ENCODE peak calls at places on chromosome 13, in seven cellular contexts. Y, X, O, I, C, T and L are unnamed samples.

GRCh38 chr13:48564046-48564445 is 31.2 kb upstream of the RCBTB2 start:
- DNase-seq in Y (no peak), X (peak), O (no peak), I (no peak), C (no peak), T (no peak), L (no peak)

GRCh38 chr13:87168390-87168789 is 502.8 kb upstream of the SLITRK5 start:
- DNase-seq in Y (no peak), X (no peak), O (no peak), I (no peak), C (no peak), T (no peak), L (no peak)

GRCh38 chr13:99250977-99251825 is 7.0 kb downstream of the GPR18 start:
- DNase-seq in Y (no peak), X (no peak), O (peak), I (no peak), C (no peak), T (no peak), L (no peak)

GRCh38 chr13:59801107-59801880 is 362.4 kb downstream of the DIAPH3 start:
- DNase-seq in Y (no peak), X (no peak), O (no peak), I (no peak), C (no peak), T (no peak), L (no peak)

GRCh38 chr13:60213236-60213746 is 49.6 kb upstream of the DIAPH3 start:
- DNase-seq in Y (no peak), X (no peak), O (no peak), I (no peak), C (no peak), T (no peak), L (no peak)

GRCh38 chr13:25214371-25215252 is 42.5 kb upstream of the AMER2 start:
- DNase-seq in Y (peak), X (peak), O (peak), I (no peak), C (peak), T (no peak), L (peak)

GRCh38 chr13:107874456-107874855 is 340.9 kb downstream of the LIG4 start:
- DNase-seq in Y (no peak), X (no peak), O (no peak), I (no peak), C (no peak), T (no peak), L (no peak)

GRCh38 chr13:31154939-31155338 is 6.8 kb downstream of the HSPH1 start:
- DNase-seq in Y (no peak), X (peak), O (no peak), I (no peak), C (no peak), T (no peak), L (no peak)

GRCh38 chr13:28052945-28053344 is 47.4 kb downstream of the FLT3 start:
- DNase-seq in Y (no peak), X (peak), O (no peak), I (no peak), C (no peak), T (no peak), L (no peak)

GRCh38 chr13:29190298-29190697 is 370.2 kb downstream of the MTUS2 start:
- DNase-seq in Y (no peak), X (no peak), O (no peak), I (no peak), C (no peak), T (no peak), L (no peak)

GRCh38 chr13:112972258-112972657 is 3.2 kb downstream of the MCF2L start:
- DNase-seq in Y (no peak), X (no peak), O (no peak), I (no peak), C (no peak), T (no peak), L (peak)

GRCh38 chr13:36858285-36858684 is 39.3 kb downstream of the RFXAP start:
- DNase-seq in Y (no peak), X (peak), O (peak), I (no peak), C (no peak), T (peak), L (no peak)

GRCh38 chr13:41833201-41833600 is 127.7 kb downstream of the VWA8 start:
- DNase-seq in Y (no peak), X (no peak), O (peak), I (no peak), C (no peak), T (no peak), L (no peak)

GRCh38 chr13:76887070-76887563 is 912 bp upstream of the KCTD12 start:
- DNase-seq in Y (peak), X (no peak), O (peak), I (no peak), C (peak), T (no peak), L (peak)

GRCh38 chr13:55517312-55517711 is 1623.4 kb upstream of the PRR20A start:
- DNase-seq in Y (no peak), X (no peak), O (no peak), I (no peak), C (no peak), T (no peak), L (peak)

GRCh38 chr13:30824651-30825050 is 81.4 kb upstream of the MEDAG start:
- DNase-seq in Y (no peak), X (no peak), O (no peak), I (no peak), C (no peak), T (no peak), L (no peak)

GRCh38 chr13:100584901-100585300 is 3.7 kb downstream of the GGACT start:
- DNase-seq in Y (no peak), X (no peak), O (peak), I (no peak), C (no peak), T (no peak), L (no peak)

GRCh38 chr13:51303063-51303552 is 36.4 kb upstream of the SERPINE3 start:
- DNase-seq in Y (no peak), X (no peak), O (no peak), I (no peak), C (no peak), T (no peak), L (no peak)

GRCh38 chr13:25525884-25526283 is 154.1 kb downstream of the ATP8A2 start:
- DNase-seq in Y (no peak), X (no peak), O (no peak), I (no peak), C (no peak), T (no peak), L (no peak)

GRCh38 chr13:27130223-27131015 is 41.2 kb downstream of the USP12 start:
- DNase-seq in Y (no peak), X (peak), O (peak), I (no peak), C (no peak), T (no peak), L (no peak)

GRCh38 chr13:112756967-112757758 is 67.3 kb downstream of the ATP11A start:
- DNase-seq in Y (no peak), X (no peak), O (no peak), I (no peak), C (no peak), T (no peak), L (peak)

GRCh38 chr13:79988573-79988972 is 352.4 kb downstream of the SPRY2 start:
- DNase-seq in Y (no peak), X (peak), O (peak), I (no peak), C (no peak), T (no peak), L (peak)

GRCh38 chr13:71867101-71867814 is at the start of gene DACH1:
- DNase-seq in Y (peak), X (peak), O (peak), I (peak), C (peak), T (no peak), L (peak)

GRCh38 chr13:80011448-80012212 is 329.3 kb downstream of the SPRY2 start:
- DNase-seq in Y (no peak), X (no peak), O (no peak), I (no peak), C (no peak), T (no peak), L (no peak)

GRCh38 chr13:56352901-56353300 is 787.8 kb upstream of the PRR20A start:
- DNase-seq in Y (no peak), X (no peak), O (no peak), I (no peak), C (no peak), T (no peak), L (no peak)

GRCh38 chr13:39306639-39307589 is 268.7 kb downstream of the NHLRC3 start:
- DNase-seq in Y (no peak), X (no peak), O (no peak), I (no peak), C (no peak), T (no peak), L (no peak)

GRCh38 chr13:111080642-111081041 is 34.5 kb upstream of the ARHGEF7 start:
- DNase-seq in Y (no peak), X (no peak), O (no peak), I (no peak), C (no peak), T (no peak), L (no peak)

GRCh38 chr13:111074826-111075225 is 40.3 kb upstream of the ARHGEF7 start:
- DNase-seq in Y (no peak), X (no peak), O (no peak), I (no peak), C (no peak), T (no peak), L (no peak)

GRCh38 chr13:111076156-111077013 is 38.7 kb upstream of the ARHGEF7 start:
- DNase-seq in Y (no peak), X (no peak), O (no peak), I (no peak), C (no peak), T (no peak), L (no peak)

GRCh38 chr13:111082240-111082639 is 32.9 kb upstream of the ARHGEF7 start:
- DNase-seq in Y (no peak), X (no peak), O (no peak), I (no peak), C (no peak), T (no peak), L (no peak)

DNA sequence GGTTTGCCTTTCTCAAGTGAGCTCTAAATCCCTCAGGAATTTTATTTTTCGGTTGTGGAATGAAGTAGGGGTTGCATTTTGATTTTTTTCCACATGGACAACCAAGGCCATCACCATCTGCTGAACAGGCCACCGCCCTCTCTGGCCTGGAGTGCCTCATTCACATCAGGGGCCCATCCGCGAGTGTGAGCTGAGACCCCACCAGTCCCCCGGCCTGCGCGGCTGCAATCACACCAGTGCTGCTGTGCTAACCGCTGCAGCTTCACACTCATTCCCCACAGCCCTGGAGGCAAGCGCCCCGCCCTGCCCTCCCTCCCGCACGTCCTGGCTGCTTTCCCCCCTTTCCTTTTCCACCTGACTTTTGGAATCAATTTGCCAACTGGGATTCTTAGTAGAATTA is 35.7 kb upstream of the ARHGEF7 start:
- DNase-seq in Y (no peak), X (no peak), O (no peak), I (no peak), C (no peak), T (no peak), L (no peak)
- H3K4me3 ChIP-seq in Y (no peak), X (no peak), O (no peak), I (no peak), C (no peak), T (no peak), L (no peak)

GRCh38 chr13:110329798-110330461 is 22.8 kb downstream of the COL4A2 start:
- DNase-seq in Y (no peak), X (peak), O (peak), I (no peak), C (no peak), T (no peak), L (no peak)
- H3K4me3 ChIP-seq in Y (no peak), X (peak), O (peak), I (no peak), C (no peak), T (no peak), L (no peak)

DNA sequence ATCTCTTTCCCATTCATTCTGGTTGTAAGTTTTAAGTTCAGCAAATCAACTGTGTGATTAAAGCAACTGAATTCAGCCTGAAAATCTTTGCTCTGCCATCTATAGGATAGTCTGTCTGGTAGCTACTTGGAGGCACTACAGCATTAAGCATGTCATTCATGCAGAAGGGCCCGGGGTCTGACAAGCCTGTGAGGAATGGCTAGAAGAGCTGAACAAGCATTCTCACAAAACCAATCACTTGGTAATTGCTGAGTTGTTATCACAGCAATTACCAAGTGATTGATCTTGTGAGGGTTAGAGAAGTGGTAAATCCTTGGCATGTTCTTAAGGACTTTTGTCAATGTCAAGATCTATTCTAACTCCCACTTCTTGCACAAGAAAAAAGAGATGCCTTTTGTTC is 356.1 kb downstream of the FGF14 start:
- DNase-seq in Y (no peak), X (no peak), O (no peak), I (no peak), C (no peak), T (no peak), L (no peak)
- H3K4me3 ChIP-seq in Y (no peak), X (no peak), O (no peak), I (no peak), C (no peak), T (no peak), L (no peak)

DNA sequence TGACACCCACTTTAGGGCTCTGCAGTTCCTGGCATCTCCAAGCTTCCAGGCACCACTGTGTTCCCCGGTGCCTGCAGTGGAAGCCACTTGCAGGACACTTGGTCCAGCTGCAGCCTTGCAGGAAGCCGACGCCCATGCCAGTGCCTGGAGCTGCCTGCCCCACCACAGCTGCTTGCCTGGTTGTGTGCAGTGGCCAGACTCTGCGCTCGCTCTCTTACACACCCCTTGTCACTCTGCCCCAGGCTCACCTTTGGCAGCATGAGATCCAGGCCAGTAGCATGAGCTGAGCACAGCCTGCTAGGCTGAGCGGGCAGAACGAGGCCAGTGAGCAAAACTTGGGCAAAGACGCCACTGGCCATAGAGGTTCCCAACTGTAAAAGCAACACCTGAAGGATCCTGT is 57.7 kb downstream of the SLITRK1 start:
- DNase-seq in Y (peak), X (no peak), O (no peak), I (no peak), C (no peak), T (no peak), L (no peak)
- H3K4me3 ChIP-seq in Y (no peak), X (no peak), O (no peak), I (no peak), C (no peak), T (no peak), L (no peak)

GRCh38 chr13:52428295-52428694 is 22.1 kb downstream of the VPS36 start:
- DNase-seq in Y (no peak), X (peak), O (peak), I (no peak), C (no peak), T (peak), L (no peak)
- H3K4me3 ChIP-seq in Y (no peak), X (no peak), O (no peak), I (no peak), C (no peak), T (no peak), L (no peak)

DNA sequence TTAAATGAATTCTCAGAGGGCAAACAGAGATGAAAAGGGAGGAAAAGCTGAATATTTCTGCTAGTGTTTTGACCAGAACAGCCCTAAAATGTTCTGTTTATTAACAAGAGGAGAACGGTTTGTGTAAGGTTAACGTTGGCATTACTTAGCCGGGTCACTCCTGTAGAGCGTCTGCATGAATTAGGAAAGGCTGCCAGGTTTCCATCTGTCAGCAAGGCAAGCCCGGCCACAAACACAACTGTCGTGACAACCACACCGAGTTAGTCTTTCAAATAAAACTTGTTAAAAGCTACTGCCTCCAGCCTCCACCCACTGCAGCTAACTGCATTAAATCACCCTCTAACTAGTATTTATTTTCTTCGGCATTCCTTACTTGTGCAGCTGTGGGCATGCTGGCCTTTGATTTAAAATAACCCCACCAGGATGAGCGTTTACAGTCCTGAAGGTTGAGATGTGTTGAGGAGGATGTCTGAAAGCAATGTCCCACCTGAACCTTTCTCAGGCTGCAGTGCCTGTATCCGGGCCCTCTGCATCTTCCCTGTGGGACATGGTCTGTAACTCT is 527.9 kb downstream of the FGF9 start:
- DNase-seq in Y (no peak), X (no peak), O (no peak), I (no peak), C (no peak), T (no peak), L (no peak)
- H3K4me3 ChIP-seq in Y (no peak), X (no peak), O (no peak), I (no peak), C (no peak), T (no peak), L (no peak)

DNA sequence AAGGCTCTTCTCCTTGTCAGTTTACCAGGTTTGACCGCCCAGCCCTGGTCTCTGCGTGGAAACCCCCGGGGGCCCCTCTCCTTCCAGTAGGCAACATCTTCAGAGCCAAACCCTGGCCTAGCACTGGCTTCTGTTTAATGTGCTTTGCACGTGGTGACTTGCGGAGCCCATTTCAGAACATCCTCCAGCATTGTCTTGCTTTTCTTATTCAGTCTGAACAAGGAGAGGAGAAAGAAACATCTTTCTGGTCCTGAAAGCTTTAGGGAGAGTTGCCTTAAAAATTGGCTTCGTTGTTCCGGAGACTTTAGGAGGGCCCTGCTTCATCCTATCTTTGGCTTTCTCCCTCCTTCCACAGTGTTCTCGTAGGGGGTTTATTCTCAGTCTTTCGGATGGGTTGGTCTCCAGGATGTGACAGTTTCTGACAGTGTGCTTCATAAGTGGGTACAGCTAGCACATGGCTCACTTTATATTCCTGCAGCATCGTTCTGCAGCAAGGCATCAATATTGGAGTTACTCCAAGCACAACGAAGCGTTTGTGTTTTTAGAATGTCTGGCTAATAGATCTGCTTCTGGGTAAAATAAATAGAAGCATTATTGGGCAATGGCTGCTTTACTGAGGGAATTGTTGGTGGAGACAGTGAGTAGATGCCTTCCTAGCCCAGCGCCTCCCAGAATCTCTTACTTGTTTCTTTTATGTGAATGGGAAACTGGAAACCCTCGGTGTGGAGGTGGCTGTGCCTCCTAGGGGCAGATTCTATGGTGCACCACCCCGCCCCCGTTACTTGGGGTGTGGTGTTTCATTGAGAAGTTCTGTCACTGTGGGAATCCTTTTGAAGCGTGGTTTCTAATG is 1.8 kb downstream of the FARP1 start:
- DNase-seq in Y (no peak), X (peak), O (peak), I (no peak), C (no peak), T (peak), L (peak)
- H3K4me3 ChIP-seq in Y (peak), X (peak), O (peak), I (peak), C (peak), T (peak), L (peak)

DNA sequence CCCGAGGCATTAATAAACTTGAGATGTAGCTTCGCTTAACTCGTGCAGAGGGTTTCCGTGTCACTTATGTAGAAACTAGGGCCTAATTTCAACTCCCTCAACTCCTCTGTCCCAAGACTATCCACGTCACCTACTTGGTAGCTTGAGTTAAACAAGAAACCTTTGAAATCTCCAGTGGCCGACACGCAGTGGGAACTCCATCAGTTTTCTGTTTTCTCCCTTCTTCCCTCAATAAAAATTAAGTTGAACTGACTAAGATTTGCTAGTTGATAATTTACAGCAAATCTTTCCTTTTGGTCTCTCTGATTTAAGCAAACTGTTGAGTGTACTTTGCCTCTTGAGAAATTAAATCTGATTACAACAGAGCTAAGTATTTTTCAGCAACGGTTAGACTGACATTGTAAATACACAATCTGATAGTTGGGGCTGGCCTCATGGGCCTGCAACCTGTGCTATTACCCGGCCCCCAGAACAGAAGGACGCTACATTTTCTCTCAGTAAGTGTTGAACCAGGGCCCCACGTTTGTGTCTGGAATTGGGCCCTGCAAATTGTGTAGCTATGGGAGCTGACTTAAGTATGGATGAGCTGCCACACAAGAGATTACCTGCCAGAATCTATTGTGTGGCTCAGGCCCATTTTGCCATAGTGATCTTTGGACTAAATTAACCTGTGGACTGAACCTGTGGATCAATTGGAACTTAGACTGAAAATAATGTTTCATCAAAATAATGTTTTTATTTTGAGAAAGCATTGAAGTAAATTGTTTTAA is 692 bp upstream of the ESD start:
- DNase-seq in Y (peak), X (peak), O (no peak), I (no peak), C (peak), T (no peak), L (peak)
- H3K4me3 ChIP-seq in Y (peak), X (peak), O (peak), I (peak), C (peak), T (peak), L (peak)